ENCODE peak calls at places on chromosomes 3 and 15, in four cellular contexts. O, U, J and E are unnamed samples.

GRCh38 chr15:79903626-79904025 is 6.8 kb upstream of the MTHFS start:
- DNase-seq in O (no peak), U (no peak), J (no peak), E (no peak)

GRCh38 chr3:126546013-126546412 is 12.7 kb downstream of the C3orf22 start:
- DNase-seq in O (no peak), U (no peak), J (no peak), E (peak)

GRCh38 chr3:174439621-174440349 is 419.3 kb upstream of the NAALADL2 start:
- DNase-seq in O (peak), U (no peak), J (peak), E (no peak)

GRCh38 chr3:162147996-162148395 is 651.4 kb downstream of the OTOL1 start:
- DNase-seq in O (no peak), U (no peak), J (no peak), E (no peak)

GRCh38 chr3:182959474-182960350 is 20.6 kb downstream of the DCUN1D1 start:
- DNase-seq in O (no peak), U (no peak), J (no peak), E (no peak)

GRCh38 chr15:80480909-80481308 is 76.7 kb downstream of the ARNT2 start:
- DNase-seq in O (no peak), U (no peak), J (peak), E (no peak)

GRCh38 chr3:160860346-160860745 is 104.3 kb downstream of the PPM1L start:
- DNase-seq in O (no peak), U (no peak), J (no peak), E (no peak)

GRCh38 chr15:71599404-71600225 is 210.7 kb upstream of the NR2E3 start:
- DNase-seq in O (no peak), U (no peak), J (peak), E (no peak)

GRCh38 chr15:50113187-50113505 is 5.9 kb downstream of the ATP8B4 start:
- DNase-seq in O (no peak), U (no peak), J (no peak), E (no peak)

GRCh38 chr3:128293930-128294329 is 140.6 kb downstream of the EEFSEC start:
- DNase-seq in O (no peak), U (no peak), J (peak), E (no peak)

GRCh38 chr15:56894601-56895000 is 23.8 kb upstream of the TCF12 start:
- DNase-seq in O (no peak), U (no peak), J (no peak), E (no peak)

GRCh38 chr3:166274996-166275395 is 437.8 kb upstream of the BCHE start:
- DNase-seq in O (no peak), U (no peak), J (no peak), E (no peak)

GRCh38 chr3:39415983-39416382 is 9.5 kb downstream of the RPSA start:
- DNase-seq in O (no peak), U (no peak), J (no peak), E (no peak)

GRCh38 chr15:70791248-70791647 is 27.9 kb upstream of the UACA start:
- DNase-seq in O (no peak), U (no peak), J (no peak), E (no peak)

GRCh38 chr3:123028233-123028828 is 768 bp upstream of the SEMA5B start:
- DNase-seq in O (peak), U (peak), J (peak), E (no peak)

GRCh38 chr3:16728762-16729745 is 123.8 kb upstream of the DAZL start:
- DNase-seq in O (peak), U (no peak), J (no peak), E (no peak)

GRCh38 chr15:73368301-73369072 is at the start of gene HCN4:
- DNase-seq in O (no peak), U (no peak), J (no peak), E (no peak)

GRCh38 chr15:80773792-80774352 is 5.3 kb upstream of the CEMIP start:
- DNase-seq in O (no peak), U (no peak), J (no peak), E (no peak)

GRCh38 chr3:3800076-3800448 is 831 bp downstream of the LRRN1 start:
- DNase-seq in O (no peak), U (peak), J (no peak), E (no peak)